ENCODE peak calls at places on chromosomes 16 and 17, in five cellular contexts. A, C, P, X and J are unnamed samples.
A peak's percentile ranks its signal among the peaks of the same experiment; 100 is the strongest.

GRCh38 chr17:48013876-48014602 is 23.6 kb downstream of the COPZ2 start:
- DNase-seq in A (no peak), C (no peak), P (no peak), X (peak; percentile 29), J (no peak)

GRCh38 chr16:89615596-89616090 is 2.2 kb downstream of the DPEP1 start:
- DNase-seq in A (peak; percentile 47), C (peak; percentile 54), P (no peak), X (peak; percentile 70), J (no peak)

GRCh38 chr16:74071996-74072559 is 224.5 kb upstream of the PSMD7 start:
- DNase-seq in A (no peak), C (no peak), P (no peak), X (no peak), J (no peak)

GRCh38 chr17:29918922-29919856 is 10.8 kb downstream of the SSH2 start:
- DNase-seq in A (no peak), C (no peak), P (no peak), X (no peak), J (no peak)

GRCh38 chr17:6088141-6088540 is 18.0 kb downstream of the WSCD1 start:
- DNase-seq in A (no peak), C (no peak), P (peak; percentile 14), X (no peak), J (no peak)

GRCh38 chr16:66651474-66651765 is 45.1 kb downstream of the CMTM4 start:
- DNase-seq in A (no peak), C (no peak), P (no peak), X (no peak), J (no peak)

GRCh38 chr17:77459018-77459755 is 318.4 kb downstream of the SEC14L1 start:
- DNase-seq in A (no peak), C (no peak), P (no peak), X (no peak), J (no peak)

GRCh38 chr17:48555183-48555615 is 10.3 kb upstream of the HOXB2 start:
- DNase-seq in A (no peak), C (no peak), P (no peak), X (no peak), J (no peak)

GRCh38 chr16:56382901-56383355 is 42.4 kb downstream of the AMFR start:
- DNase-seq in A (no peak), C (no peak), P (no peak), X (no peak), J (no peak)

GRCh38 chr16:87186440-87186839 is 130.8 kb downstream of the C16orf95 start:
- DNase-seq in A (no peak), C (no peak), P (no peak), X (no peak), J (peak; percentile 36)

GRCh38 chr16:55842369-55843104 is 9.6 kb upstream of the CES1 start:
- DNase-seq in A (no peak), C (no peak), P (no peak), X (peak; percentile 14), J (peak; percentile 34)

GRCh38 chr17:43171761-43172487 is 910 bp downstream of the NBR1 start:
- DNase-seq in A (no peak), C (no peak), P (no peak), X (no peak), J (peak; percentile 20)

GRCh38 chr17:20267459-20267842 is 199.9 kb downstream of the LGALS9B start:
- DNase-seq in A (no peak), C (no peak), P (no peak), X (no peak), J (no peak)

GRCh38 chr17:76884995-76885896 is 17.0 kb downstream of the MGAT5B start:
- DNase-seq in A (no peak), C (peak; percentile 41), P (no peak), X (no peak), J (no peak)

GRCh38 chr17:18958611-18959010 is 6.6 kb downstream of the SLC5A10 start:
- DNase-seq in A (no peak), C (no peak), P (no peak), X (no peak), J (no peak)

GRCh38 chr17:80425835-80426426 is 11.0 kb downstream of the ENDOV start:
- DNase-seq in A (no peak), C (no peak), P (no peak), X (no peak), J (no peak)

GRCh38 chr17:79947351-79948031 is 88.2 kb downstream of the TBC1D16 start:
- DNase-seq in A (no peak), C (no peak), P (peak; percentile 39), X (no peak), J (no peak)

GRCh38 chr17:66673668-66674276 is 161.1 kb upstream of the CACNG5 start:
- DNase-seq in A (no peak), C (peak; percentile 56), P (no peak), X (peak; percentile 55), J (peak; percentile 65)
- TF ChIP-seq CTCF in A (peak; percentile 46), C (peak; percentile 75), P (peak; percentile 68), X (peak; percentile 84), J (peak; percentile 77)

GRCh38 chr16:50666658-50667496 is 14.2 kb downstream of the SNX20 start:
- DNase-seq in A (no peak), C (no peak), P (no peak), X (no peak), J (no peak)
- TF ChIP-seq CTCF in A (no peak), C (no peak), P (no peak), X (no peak), J (no peak)

GRCh38 chr16:6360641-6361040 is 972.0 kb upstream of the RBFOX1 start:
- DNase-seq in A (no peak), C (no peak), P (no peak), X (no peak), J (no peak)
- TF ChIP-seq CTCF in A (no peak), C (peak; percentile 42), P (no peak), X (peak; percentile 37), J (peak; percentile 37)

GRCh38 chr17:28379814-28380571 is 8.5 kb downstream of the SARM1 start:
- DNase-seq in A (no peak), C (no peak), P (no peak), X (no peak), J (peak; percentile 38)

GRCh38 chr17:28385037-28385797 is 13.7 kb downstream of the SARM1 start:
- DNase-seq in A (no peak), C (no peak), P (peak; percentile 66), X (no peak), J (no peak)

GRCh38 chr17:28380572-28380907 is 9.0 kb downstream of the SARM1 start:
- DNase-seq in A (no peak), C (no peak), P (no peak), X (no peak), J (no peak)

GRCh38 chr17:28384281-28385036 is 13.0 kb downstream of the SARM1 start:
- DNase-seq in A (peak; percentile 82), C (no peak), P (peak; percentile 88), X (no peak), J (no peak)

GRCh38 chr17:28381141-28381825 is 9.8 kb downstream of the SARM1 start:
- DNase-seq in A (peak; percentile 66), C (peak; percentile 76), P (peak; percentile 76), X (peak; percentile 38), J (peak; percentile 74)
- TF ChIP-seq CTCF in A (peak; percentile 65), C (peak; percentile 39), P (peak; percentile 23), X (peak; percentile 54), J (no peak)

DNA sequence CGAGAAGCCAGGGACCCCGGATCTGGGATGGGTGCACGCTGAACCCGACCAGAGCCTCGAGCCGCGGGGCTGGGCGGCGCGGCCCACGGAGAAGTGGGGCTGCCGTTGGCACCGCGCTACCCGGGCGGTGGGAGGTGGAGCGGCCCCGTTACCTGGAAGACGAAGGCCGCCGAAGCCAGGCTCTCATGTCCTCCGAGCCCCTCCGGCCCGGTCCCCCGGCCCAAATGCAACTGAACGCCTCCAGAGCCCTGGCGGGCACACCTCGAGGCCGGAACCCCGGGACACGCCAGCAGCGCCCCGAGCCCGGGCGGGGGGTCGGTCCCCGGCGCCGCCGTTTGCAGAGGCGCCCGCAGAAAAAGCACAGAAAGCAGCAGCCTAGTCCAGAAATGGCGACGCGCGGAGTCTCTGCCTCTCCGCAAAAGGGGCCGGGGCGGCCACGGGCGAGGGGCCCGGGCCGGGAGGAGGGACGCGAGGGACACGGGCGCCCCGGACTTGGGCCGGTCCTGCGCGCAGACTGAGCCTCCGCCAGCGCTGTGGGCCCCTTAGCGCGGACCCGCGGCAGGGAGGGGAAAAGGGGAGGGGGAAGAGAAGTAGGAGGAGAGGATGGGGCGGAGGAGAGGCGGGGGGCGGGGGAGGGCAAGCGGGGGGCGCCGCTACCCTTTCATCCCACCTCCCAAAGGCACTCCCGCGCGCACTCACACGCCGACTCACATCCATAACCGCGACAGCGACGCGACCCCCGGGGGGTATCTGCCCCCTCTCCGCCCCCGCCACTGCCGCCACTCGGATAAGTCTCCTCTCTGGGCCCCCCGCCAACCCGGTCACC is 1.4 kb downstream of the AXIN2 start:
- DNase-seq in A (peak; percentile 32), C (peak; percentile 56), P (peak; percentile 61), X (peak; percentile 62), J (peak; percentile 49)
- TF ChIP-seq CTCF in A (no peak), C (no peak), P (no peak), X (no peak), J (no peak)

DNA sequence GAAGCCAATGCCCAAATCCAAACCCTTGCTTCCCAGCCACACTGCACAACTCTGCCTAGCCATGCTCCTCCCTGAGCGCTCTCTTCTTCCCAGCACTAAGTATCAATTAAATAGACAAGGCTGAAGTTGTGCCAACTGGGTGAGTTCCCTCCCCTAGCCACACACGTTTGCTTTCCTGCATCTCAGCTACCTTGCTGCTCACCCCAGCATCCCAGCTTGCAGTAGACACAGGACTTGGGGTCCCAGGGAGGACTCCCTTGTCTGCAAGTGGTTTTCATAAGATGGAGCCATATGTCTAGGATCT is 4.9 kb downstream of the CCDC182 start:
- DNase-seq in A (no peak), C (no peak), P (no peak), X (no peak), J (no peak)
- TF ChIP-seq CTCF in A (no peak), C (no peak), P (no peak), X (peak; percentile 8), J (no peak)

DNA sequence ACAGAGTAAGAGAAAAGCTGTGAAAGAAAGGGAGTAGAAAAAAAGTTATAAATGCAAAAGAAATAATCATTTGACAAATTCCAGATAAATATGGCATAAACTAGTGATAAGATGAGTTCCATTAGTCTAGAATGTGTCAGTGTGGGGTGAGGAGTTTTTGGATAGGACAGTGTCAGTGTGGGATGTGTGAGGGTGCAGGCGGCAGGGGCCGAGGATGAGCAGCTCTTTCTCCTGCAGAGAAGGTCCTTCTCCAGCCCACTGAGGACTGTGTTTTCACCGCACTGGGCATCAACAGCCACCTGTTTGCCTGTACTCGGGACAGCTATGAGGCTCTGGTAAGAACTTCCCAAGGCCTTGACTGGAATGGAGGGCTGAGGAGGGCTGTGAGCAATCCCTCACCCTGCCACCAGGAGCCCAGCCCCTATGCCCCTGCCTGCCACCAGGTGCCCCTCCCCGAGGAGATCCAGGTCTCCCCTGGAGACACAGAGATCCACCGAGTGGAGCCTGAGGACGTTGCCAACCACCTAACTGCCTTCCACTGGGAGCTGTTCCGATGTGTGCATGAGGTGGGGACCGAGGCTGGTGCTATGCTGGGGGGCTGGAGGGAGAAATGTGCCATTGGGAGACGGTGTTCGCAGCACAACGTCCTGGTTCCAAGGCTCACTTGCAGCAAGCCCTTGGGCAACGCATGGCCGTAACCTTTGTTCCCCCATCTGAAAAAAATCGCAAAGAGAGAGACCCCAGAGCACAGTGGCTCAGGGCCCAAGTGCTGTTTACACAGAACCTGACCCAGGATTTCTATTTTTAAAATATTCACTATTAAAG is 13.1 kb downstream of the RAPGEFL1 start:
- DNase-seq in A (no peak), C (peak; percentile 56), P (no peak), X (no peak), J (peak; percentile 61)
- TF ChIP-seq CTCF in A (no peak), C (peak; percentile 54), P (no peak), X (peak; percentile 61), J (peak; percentile 73)